ENCODE peak calls at places on chromosomes 5 and 9, in nine cellular contexts. M is upper lobe of right lung, V is lung, K is mammary epithelial cell, J is upper lobe of left lung, O is transverse colon, A is right lobe of liver, L is tibial nerve, N is body of pancreas. S is an unnamed sample. For H3K4me1, the result is how much of the 10 kb centered on the place peaks cover.

GRCh38 chr5:104111622-104112021 is 549.0 kb upstream of the NUDT12 start:
- DNase-seq in O (no peak), L (no peak), M (no peak), J (no peak), A (no peak), N (no peak), V (no peak), K (no peak), S (no peak)

GRCh38 chr5:95962785-95963184 is 1.1 kb upstream of the ELL2 start:
- DNase-seq in V (no peak), A (no peak), L (no peak), K (no peak), M (no peak), J (no peak), O (no peak), N (no peak), S (no peak)

GRCh38 chr9:135992486-135993408 is 31.6 kb upstream of the UBAC1 start:
- DNase-seq in V (peak), L (peak), N (peak), M (peak), J (peak), O (peak), K (peak), A (peak), S (peak)

GRCh38 chr9:14037331-14037730 is 276.6 kb downstream of the NFIB start:
- DNase-seq in O (no peak), A (no peak), J (no peak), N (no peak), K (no peak), L (no peak), V (no peak), M (no peak), S (no peak)

GRCh38 chr5:5826911-5827310 is 404.4 kb downstream of the ICE1 start:
- DNase-seq in O (no peak), V (no peak), J (no peak), A (no peak), L (no peak), N (no peak), K (no peak), M (no peak), S (no peak)

GRCh38 chr5:14745753-14746152 is 81.2 kb downstream of the OTULIN start:
- DNase-seq in M (no peak), A (no peak), K (no peak), L (no peak), N (no peak), J (peak), V (no peak), O (no peak), S (no peak)

GRCh38 chr5:79800979-79801827 is 111.6 kb downstream of the CMYA5 start:
- DNase-seq in M (no peak), K (no peak), A (no peak), V (no peak), O (no peak), L (no peak), J (no peak), N (no peak), S (no peak)

GRCh38 chr5:84382363-84383295 is 2.1 kb downstream of the EDIL3 start:
- DNase-seq in K (peak), J (peak), A (no peak), N (peak), O (peak), M (peak), L (no peak), V (no peak), S (peak)

GRCh38 chr5:153043876-153044275 is 446.6 kb upstream of the GRIA1 start:
- DNase-seq in J (no peak), L (no peak), V (no peak), K (peak), O (no peak), A (no peak), N (no peak), M (no peak), S (no peak)

GRCh38 chr5:87526131-87526530 is 113.4 kb upstream of the CCNH start:
- DNase-seq in O (no peak), L (no peak), V (no peak), K (no peak), A (no peak), J (no peak), M (no peak), N (peak), S (no peak)

GRCh38 chr9:94693485-94694191 is 32.9 kb upstream of the AOPEP start:
- DNase-seq in N (no peak), L (no peak), O (no peak), K (no peak), V (no peak), A (no peak), J (no peak), M (no peak), S (no peak)

GRCh38 chr5:82295144-82295543 is 17.0 kb upstream of the RPS23 start:
- DNase-seq in N (no peak), L (no peak), K (no peak), J (no peak), A (no peak), M (no peak), V (no peak), O (no peak), S (no peak)

GRCh38 chr9:15469406-15469805 is 41.4 kb downstream of the PSIP1 start:
- DNase-seq in A (no peak), J (no peak), M (no peak), V (no peak), O (no peak), N (no peak), L (no peak), K (no peak), S (no peak)

GRCh38 chr9:128946544-128946943 is 859 bp downstream of the DOLK start:
- DNase-seq in J (no peak), L (no peak), V (no peak), N (no peak), M (no peak), A (no peak), K (no peak), O (no peak), S (no peak)

GRCh38 chr5:145948047-145948446 is 11.7 kb downstream of the SH3RF2 start:
- DNase-seq in K (no peak), N (no peak), J (no peak), M (no peak), O (no peak), V (no peak), L (no peak), A (peak), S (no peak)

GRCh38 chr9:135098400-135099105 is 11.1 kb downstream of the OLFM1 start:
- DNase-seq in M (no peak), V (no peak), N (peak), O (no peak), L (no peak), J (peak), K (peak), A (no peak), S (no peak)

GRCh38 chr9:122121391-122121790 is 28.3 kb upstream of the TTLL11 start:
- DNase-seq in L (no peak), M (no peak), K (no peak), V (no peak), A (no peak), N (peak), J (no peak), O (no peak), S (no peak)

GRCh38 chr5:179345429-179346321 is at the start of gene ADAMTS2:
- DNase-seq in J (no peak), K (no peak), M (no peak), A (peak), V (peak), O (peak), L (peak), N (peak), S (peak)

GRCh38 chr9:112180387-112180881 is 5.3 kb upstream of the SUSD1 start:
- DNase-seq in J (no peak), L (no peak), M (no peak), K (peak), O (no peak), A (no peak), V (no peak), N (no peak), S (no peak)

GRCh38 chr9:121744002-121744686 is 92.7 kb downstream of the DAB2IP start:
- DNase-seq in J (no peak), K (peak), M (peak), A (peak), L (peak), O (peak), V (no peak), N (peak), S (peak)

GRCh38 chr9:88006511-88007290 is 32.4 kb upstream of the CDK20 start:
- DNase-seq in L (no peak), N (no peak), A (peak), K (no peak), M (no peak), V (no peak), J (peak), O (no peak), S (no peak)

GRCh38 chr9:123296174-123296573 is 27.8 kb upstream of the STRBP start:
- DNase-seq in J (no peak), L (no peak), N (no peak), O (no peak), V (no peak), M (no peak), K (peak), A (no peak), S (no peak)

GRCh38 chr9:123507992-123508391 is 152.0 kb downstream of the CRB2 start:
- DNase-seq in J (no peak), O (no peak), N (no peak), K (no peak), L (no peak), V (no peak), A (no peak), M (no peak), S (no peak)

GRCh38 chr5:173333900-173334685 is 5.9 kb upstream of the STC2 start:
- DNase-seq in L (no peak), O (no peak), M (no peak), V (no peak), K (peak), N (no peak), J (no peak), A (no peak), S (no peak)

GRCh38 chr9:125398243-125398642 is 136.6 kb downstream of the GAPVD1 start:
- DNase-seq in K (no peak), M (no peak), L (no peak), N (no peak), V (no peak), O (no peak), A (no peak), J (no peak), S (no peak)

GRCh38 chr9:135602789-135603481 is 36.4 kb downstream of the GLT6D1 start:
- DNase-seq in L (no peak), K (peak), N (peak), A (peak), V (no peak), J (peak), O (peak), M (peak), S (no peak)

GRCh38 chr5:35852084-35852734 is 4.5 kb upstream of the IL7R start:
- DNase-seq in J (peak), K (no peak), N (no peak), M (no peak), A (no peak), V (no peak), O (no peak), L (no peak), S (no peak)

GRCh38 chr9:135326633-135327152 is 152.9 kb upstream of the PPP1R26 start:
- DNase-seq in L (no peak), A (no peak), J (no peak), K (no peak), M (peak), O (no peak), V (no peak), N (no peak), S (no peak)

GRCh38 chr9:99807276-99807852 is 14.3 kb upstream of the NR4A3 start:
- DNase-seq in L (no peak), M (peak), V (peak), N (peak), A (peak), J (no peak), K (peak), O (peak), S (peak)

DNA sequence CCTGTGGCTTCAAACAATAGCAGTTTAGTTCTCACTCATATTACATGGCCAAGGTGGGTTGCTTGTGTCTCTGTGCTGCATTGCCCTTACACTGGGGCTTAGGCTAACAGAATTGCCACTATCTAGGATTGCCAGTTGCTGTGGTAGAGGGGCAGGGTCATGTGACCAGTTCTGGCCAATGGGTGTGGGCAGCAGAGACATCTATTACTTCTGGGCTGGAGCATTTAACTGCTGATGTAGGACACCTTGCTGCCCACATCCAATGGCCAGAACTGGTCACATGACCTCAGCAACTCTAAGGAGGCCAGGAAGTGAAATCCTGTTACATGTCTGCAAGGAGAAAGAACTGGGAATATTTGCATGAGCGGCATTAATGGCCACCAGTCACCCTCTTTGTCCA is 199.3 kb downstream of the C9orf152 start:
- DNase-seq in L (no peak), N (no peak), J (no peak), K (no peak), M (no peak), A (no peak), V (no peak), O (no peak), S (no peak)
- H3K27ac ChIP-seq in L (no peak), N (no peak), J (no peak), K (no peak), M (no peak), A (no peak), V (no peak), O (no peak), S (no peak)

GRCh38 chr5:132850066-132850465 is 16.2 kb downstream of the GDF9 start:
- DNase-seq in A (no peak), L (no peak), N (no peak), J (no peak), M (no peak), K (no peak), V (no peak), O (no peak), S (no peak)
- H3K4me1 ChIP-seq in A (under half), L (under half), N (under half), J (under half), M (under half), K (under half), V (under half), O (under half), S (under half)

GRCh38 chr5:76579166-76579765 is 43.9 kb downstream of the F2RL2 start:
- DNase-seq in M (no peak), N (no peak), J (no peak), A (no peak), O (no peak), K (peak), V (no peak), L (no peak), S (no peak)
- TF ChIP-seq CTCF in M (no peak), N (no peak), J (no peak), A (no peak), O (no peak), K (no peak), V (no peak), L (no peak), S (no peak)

DNA sequence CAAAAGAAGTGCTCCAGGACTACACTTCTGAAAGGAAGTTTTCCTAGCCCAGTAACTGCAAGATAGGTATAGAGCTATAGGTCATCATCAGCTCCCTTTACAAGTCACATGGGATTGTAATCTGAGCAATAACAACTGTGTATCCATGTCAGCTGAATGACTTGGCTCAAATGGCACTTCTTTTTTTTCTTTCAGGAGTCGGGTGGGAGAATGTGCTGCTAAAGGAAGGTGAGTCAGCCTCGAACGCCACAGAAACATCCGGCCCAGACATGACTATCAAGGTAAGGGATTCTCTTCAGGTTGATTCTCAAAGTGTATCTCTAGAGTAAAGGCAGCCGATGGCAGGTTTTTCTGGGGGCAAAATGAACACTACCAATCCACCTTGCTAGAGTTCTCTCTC is 192.2 kb downstream of the C9orf152 start:
- DNase-seq in J (no peak), V (no peak), O (no peak), N (no peak), A (no peak), L (no peak), K (peak), M (no peak), S (no peak)
- H3K27ac ChIP-seq in J (no peak), V (peak), O (no peak), N (no peak), A (no peak), L (no peak), K (peak), M (no peak), S (peak)

S was measured in heart right ventricle.